ENCODE peak calls at places on chromosome 3, in six cellular contexts. T is CD8-positive, alpha-beta memory T cell; V is OCI-LY7; G is CD4-positive, CD25-positive, alpha-beta regulatory T cell; H is SJSA1; M is lower lobe of right lung. D is an unnamed sample. For H3K36me3, the result is how much of the 10 kb centered on the place peaks cover.

GRCh38 chr3:14175383-14176037 is 2.9 kb downstream of the XPC start:
- DNase-seq in V (peak), M (no peak), H (no peak), G (peak), T (peak), D (no peak)

GRCh38 chr3:20537234-20537633 is 351.2 kb upstream of the SGO1 start:
- DNase-seq in G (no peak), V (no peak), M (no peak), T (no peak), H (no peak), D (no peak)

GRCh38 chr3:101310580-101311375 is 9.6 kb downstream of the IMPG2 start:
- DNase-seq in V (no peak), H (no peak), M (no peak), G (no peak), T (no peak), D (no peak)

GRCh38 chr3:38560284-38560683 is 64.1 kb downstream of the EXOG start:
- DNase-seq in G (no peak), H (no peak), V (no peak), M (peak), T (no peak), D (peak)

GRCh38 chr3:36904641-36905040 is 40.2 kb downstream of the TRANK1 start:
- DNase-seq in H (no peak), M (no peak), G (no peak), T (no peak), V (no peak), D (peak)

GRCh38 chr3:55650011-55650410 is 162.9 kb upstream of the WNT5A start:
- DNase-seq in G (no peak), M (no peak), T (no peak), H (no peak), V (no peak), D (no peak)

GRCh38 chr3:127673191-127674098 is 693 bp downstream of the ABTB1 start:
- DNase-seq in T (peak), M (peak), V (peak), H (no peak), G (no peak), D (peak)

GRCh38 chr3:38620236-38620635 is 29.3 kb downstream of the SCN5A start:
- DNase-seq in G (no peak), M (no peak), T (no peak), V (no peak), H (no peak), D (no peak)

GRCh38 chr3:188041193-188041592 is 112.8 kb upstream of the LPP start:
- DNase-seq in M (no peak), G (no peak), T (no peak), H (no peak), V (no peak), D (no peak)

GRCh38 chr3:74423867-74424266 is 190.6 kb downstream of the CNTN3 start:
- DNase-seq in V (no peak), M (no peak), G (no peak), H (no peak), T (no peak), D (no peak)

GRCh38 chr3:74420538-74421128 is 193.8 kb downstream of the CNTN3 start:
- DNase-seq in T (no peak), V (no peak), H (no peak), G (no peak), M (no peak), D (no peak)

GRCh38 chr3:74426571-74426970 is 187.9 kb downstream of the CNTN3 start:
- DNase-seq in T (no peak), G (no peak), V (no peak), M (no peak), H (no peak), D (no peak)
- H3K27ac ChIP-seq in T (no peak), G (no peak), V (no peak), M (no peak), H (no peak), D (no peak)

GRCh38 chr3:80997622-80998021 is 763.8 kb downstream of the GBE1 start:
- DNase-seq in G (no peak), H (no peak), V (no peak), T (no peak), M (no peak), D (no peak)
- H3K36me3 ChIP-seq in G (under half), H (under half), V (under half), T (under half), M (under half), D (under half)

GRCh38 chr3:124982855-124983254 is 48.3 kb upstream of the MUC13 start:
- DNase-seq in H (no peak), V (no peak), G (no peak), M (no peak), T (no peak), D (no peak)
- H3K27ac ChIP-seq in H (no peak), V (no peak), G (no peak), M (peak), T (no peak), D (no peak)

GRCh38 chr3:128723477-128723876 is 2.5 kb upstream of the RAB7A start:
- DNase-seq in V (no peak), M (no peak), H (no peak), T (no peak), G (no peak), D (no peak)
- H3K36me3 ChIP-seq in V (under half), M (under half), H (under half), T (under half), G (under half), D (under half)

GRCh38 chr3:105747621-105748165 is 121.1 kb downstream of the CBLB start:
- DNase-seq in V (no peak), G (no peak), M (no peak), H (no peak), T (no peak), D (no peak)
- H3K27ac ChIP-seq in V (no peak), G (peak), M (no peak), H (no peak), T (no peak), D (no peak)

DNA sequence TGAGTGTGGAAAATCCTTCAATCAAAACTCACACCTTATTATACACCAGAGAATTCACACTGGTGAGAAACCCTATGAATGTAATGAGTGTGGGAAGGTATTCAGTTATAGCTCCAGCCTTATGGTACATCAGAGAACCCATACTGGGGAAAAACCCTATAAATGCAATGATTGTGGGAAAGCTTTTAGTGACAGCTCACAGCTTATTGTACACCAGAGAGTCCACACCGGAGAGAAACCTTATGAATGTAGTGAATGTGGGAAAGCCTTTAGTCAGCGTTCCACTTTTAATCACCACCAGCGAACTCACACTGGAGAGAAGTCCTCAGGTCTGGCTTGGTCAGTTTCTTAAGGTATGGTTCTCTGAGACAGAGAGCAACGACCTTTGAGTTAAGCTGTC is 13.7 kb upstream of the ZNF660 start:
- DNase-seq in H (no peak), M (no peak), G (no peak), T (no peak), V (no peak), D (no peak)
- H3K36me3 ChIP-seq in H (under half), M (under half), G (under half), T (under half), V (under half), D (under half)

GRCh38 chr3:11434697-11435096 is 162.5 kb downstream of the ATG7 start:
- DNase-seq in V (no peak), M (no peak), H (no peak), G (no peak), T (no peak), D (no peak)
- H3K27ac ChIP-seq in V (no peak), M (peak), H (peak), G (no peak), T (no peak), D (peak)

GRCh38 chr3:126199256-126199655 is 18.9 kb upstream of the ALDH1L1 start:
- DNase-seq in M (no peak), T (no peak), V (no peak), G (no peak), H (no peak), D (no peak)

GRCh38 chr3:126200534-126200933 is 20.1 kb upstream of the ALDH1L1 start:
- DNase-seq in G (no peak), T (no peak), V (no peak), M (no peak), H (no peak), D (no peak)

GRCh38 chr3:126201168-126201567 is 20.8 kb upstream of the ALDH1L1 start:
- DNase-seq in G (no peak), M (no peak), V (no peak), H (no peak), T (no peak), D (no peak)

GRCh38 chr3:126197343-126197742 is 17.0 kb upstream of the ALDH1L1 start:
- DNase-seq in H (no peak), G (no peak), M (no peak), T (no peak), V (no peak), D (no peak)

GRCh38 chr3:126197854-126198584 is 17.6 kb upstream of the ALDH1L1 start:
- DNase-seq in V (peak), G (peak), M (peak), T (no peak), H (peak), D (no peak)
- H3K36me3 ChIP-seq in V (under half), G (under half), M (under half), T (under half), H (under half), D (under half)